ENCODE peak calls at places on chromosomes 12 and 14, in seven cellular contexts. Q, F, U, W, B, V and Z are unnamed samples.

GRCh38 chr14:90568405-90568804 is 171.6 kb downstream of the CALM1 start:
- DNase-seq in U (no peak), Q (no peak), W (no peak), B (no peak), F (no peak), V (no peak), Z (no peak)

GRCh38 chr14:45251912-45252311 is 1.1 kb downstream of the MIS18BP1 start:
- DNase-seq in W (no peak), B (no peak), F (no peak), V (no peak), Q (no peak), U (no peak), Z (peak; percentile 71)

GRCh38 chr14:105507247-105507646 is 16.2 kb downstream of the TEDC1 start:
- DNase-seq in F (no peak), V (no peak), Q (no peak), U (no peak), W (no peak), B (no peak), Z (no peak)

GRCh38 chr14:91303091-91303923 is 58.8 kb upstream of the GPR68 start:
- DNase-seq in Q (no peak), F (no peak), B (no peak), U (no peak), V (peak; percentile 71), W (no peak), Z (peak; percentile 89)

GRCh38 chr12:93571854-93572711 is at the start of gene SOCS2:
- DNase-seq in B (peak; percentile 51), V (peak; percentile 58), W (no peak), U (peak; percentile 34), Q (no peak), F (no peak), Z (peak; percentile 64)

GRCh38 chr12:56574210-56574609 is 52.6 kb downstream of the RBMS2 start:
- DNase-seq in Q (no peak), F (no peak), V (no peak), W (no peak), B (no peak), U (no peak), Z (no peak)

GRCh38 chr12:56110571-56110970 is 5.9 kb upstream of the RPL41 start:
- DNase-seq in W (no peak), Q (no peak), U (no peak), F (no peak), B (no peak), V (no peak), Z (no peak)

GRCh38 chr12:121227294-121227693 is 17.4 kb downstream of the P2RX4 start:
- DNase-seq in V (no peak), W (no peak), Q (no peak), B (no peak), F (no peak), U (peak; percentile 88), Z (peak; percentile 82)

GRCh38 chr12:102950107-102950949 is 7.1 kb upstream of the ASCL1 start:
- DNase-seq in B (no peak), W (no peak), U (no peak), V (no peak), Q (no peak), F (no peak), Z (peak; percentile 37)

GRCh38 chr12:101933866-101934514 is 56.6 kb downstream of the DRAM1 start:
- DNase-seq in U (no peak), W (no peak), B (no peak), F (no peak), V (no peak), Q (no peak), Z (no peak)

GRCh38 chr12:65596514-65597010 is 227.7 kb upstream of the HMGA2 start:
- DNase-seq in W (no peak), Q (no peak), U (no peak), B (no peak), V (no peak), F (no peak), Z (no peak)

GRCh38 chr14:76546426-76547221 is 170.7 kb downstream of the ESRRB start:
- DNase-seq in B (peak; percentile 43), W (no peak), F (no peak), V (no peak), U (no peak), Q (no peak), Z (peak; percentile 53)

GRCh38 chr12:53659011-53659551 is 16.8 kb downstream of the ATP5MC2 start:
- DNase-seq in U (peak; percentile 78), F (no peak), B (peak; percentile 26), V (peak; percentile 54), Q (no peak), W (no peak), Z (no peak)

GRCh38 chr12:89980236-89980635 is 271.6 kb upstream of the ATP2B1 start:
- DNase-seq in B (no peak), U (no peak), Q (no peak), W (peak; percentile 23), F (no peak), V (no peak), Z (no peak)

GRCh38 chr12:100077367-100077766 is 65.3 kb downstream of the BLTP3B start:
- DNase-seq in F (no peak), Q (no peak), B (no peak), W (no peak), V (no peak), U (no peak), Z (no peak)

GRCh38 chr14:65103150-65103760 is 938 bp upstream of the MAX start:
- DNase-seq in Q (no peak), U (peak; percentile 29), W (no peak), F (no peak), B (no peak), V (no peak), Z (no peak)

GRCh38 chr12:77062846-77063461 is 2.4 kb downstream of the E2F7 start:
- DNase-seq in W (no peak), Q (no peak), F (no peak), U (no peak), B (no peak), V (peak; percentile 20), Z (peak; percentile 70)

GRCh38 chr12:70242695-70243509 is at the start of gene CNOT2:
- DNase-seq in F (peak; percentile 67), Q (peak; percentile 79), W (peak; percentile 37), U (peak; percentile 88), V (peak; percentile 93), B (peak; percentile 91), Z (peak; percentile 86)

GRCh38 chr12:98156697-98157096 is 358.7 kb upstream of the TMPO start:
- DNase-seq in B (no peak), F (no peak), U (no peak), Q (no peak), V (no peak), W (no peak), Z (no peak)

GRCh38 chr14:100617715-100618693 is 30.8 kb upstream of the BEGAIN start:
- DNase-seq in B (no peak), W (no peak), U (peak; percentile 10), Q (no peak), F (no peak), V (peak; percentile 38), Z (no peak)

GRCh38 chr14:75577724-75578098 is 709 bp upstream of the FLVCR2 start:
- DNase-seq in B (peak; percentile 79), U (peak; percentile 85), W (no peak), F (peak; percentile 51), V (peak; percentile 85), Q (peak; percentile 34), Z (peak; percentile 89)

GRCh38 chr12:108538796-108539195 is 22.2 kb downstream of the SART3 start:
- DNase-seq in V (no peak), Q (no peak), W (no peak), U (no peak), B (no peak), F (no peak), Z (no peak)

GRCh38 chr14:41016213-41016612 is 590.5 kb upstream of the LRFN5 start:
- DNase-seq in B (no peak), F (no peak), U (no peak), Q (no peak), W (no peak), V (no peak), Z (no peak)

GRCh38 chr12:110699591-110700445 is 10.9 kb upstream of the HVCN1 start:
- DNase-seq in V (no peak), W (no peak), F (no peak), Q (no peak), B (no peak), U (no peak), Z (no peak)

GRCh38 chr12:110702081-110702480 is 13.2 kb upstream of the HVCN1 start:
- DNase-seq in V (no peak), F (no peak), U (no peak), W (no peak), B (no peak), Q (no peak), Z (no peak)

GRCh38 chr12:110694330-110694891 is 5.5 kb upstream of the HVCN1 start:
- DNase-seq in V (peak; percentile 61), F (no peak), B (no peak), U (peak; percentile 18), Q (no peak), W (no peak), Z (no peak)

GRCh38 chr12:110696283-110696682 is 7.4 kb upstream of the HVCN1 start:
- DNase-seq in Q (no peak), V (no peak), U (no peak), B (no peak), W (no peak), F (no peak), Z (no peak)

DNA sequence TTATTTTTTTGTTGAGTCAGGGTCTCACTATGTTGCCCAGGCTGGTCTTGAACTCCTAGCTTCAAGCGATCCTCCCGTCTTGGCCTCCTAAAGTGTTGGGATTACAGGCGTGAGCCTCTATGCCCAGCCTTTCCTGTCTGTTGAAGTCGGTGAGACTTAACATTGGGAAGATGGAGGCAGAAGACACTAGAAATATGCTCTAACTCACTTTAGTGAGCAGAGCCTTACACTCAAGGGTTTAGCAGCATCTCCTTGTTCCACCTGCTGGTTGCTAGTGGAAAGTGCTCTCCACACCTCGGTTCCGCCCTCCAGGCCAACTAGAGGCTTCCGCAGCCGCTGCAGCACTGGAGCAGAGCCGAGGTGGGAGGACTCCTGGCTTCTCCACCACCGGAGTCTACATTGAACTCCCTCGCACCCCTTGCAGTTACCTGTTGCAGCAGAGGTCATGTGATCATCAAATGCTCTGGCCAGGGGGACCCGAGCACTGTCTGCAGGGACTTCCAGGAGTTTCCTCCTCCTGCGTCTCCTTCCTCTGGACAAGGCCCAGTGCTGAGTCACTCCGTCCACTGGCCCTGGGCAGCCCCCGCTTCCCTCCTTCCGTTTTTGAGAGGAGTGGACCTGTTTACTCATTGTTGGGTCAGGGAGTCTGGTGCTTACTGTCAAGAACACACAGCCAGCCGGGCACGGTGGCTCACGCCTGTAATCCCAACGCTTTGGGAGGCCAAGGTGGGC is 9.4 kb upstream of the HVCN1 start:
- DNase-seq in F (peak; percentile 41), Q (peak; percentile 57), U (peak; percentile 74), V (peak; percentile 80), W (peak; percentile 44), B (no peak), Z (peak; percentile 82)
- TF ChIP-seq CTCF in F (peak; percentile 73), Q (peak; percentile 83), U (peak; percentile 80), V (peak; percentile 78), W (peak; percentile 68), B (peak; percentile 69), Z (peak; percentile 77)

GRCh38 chr14:20247651-20248246 is 8.7 kb downstream of the OR11H4 start:
- DNase-seq in Q (no peak), U (no peak), W (no peak), F (no peak), V (no peak), B (no peak), Z (no peak)
- TF ChIP-seq CTCF in Q (peak; percentile 17), U (peak; percentile 49), W (peak; percentile 53), F (peak; percentile 20), V (no peak), B (no peak), Z (no peak)

GRCh38 chr12:123063535-123063934 is 83.1 kb downstream of the ARL6IP4 start:
- DNase-seq in W (no peak), Q (no peak), V (no peak), U (no peak), B (peak; percentile 16), F (no peak), Z (no peak)
- TF ChIP-seq CTCF in W (peak; percentile 48), Q (peak; percentile 34), V (peak; percentile 32), U (no peak), B (peak; percentile 49), F (peak; percentile 39), Z (no peak)

GRCh38 chr12:123761841-123762714 is at the start of gene DNAH10:
- DNase-seq in F (no peak), V (no peak), B (peak; percentile 68), Q (no peak), W (no peak), U (peak; percentile 12), Z (peak; percentile 80)
- TF ChIP-seq CTCF in F (peak; percentile 7), V (no peak), B (peak; percentile 64), Q (no peak), W (no peak), U (no peak), Z (peak; percentile 50)